ENCODE peak calls at places on chromosomes 4 and X, in nine cellular contexts. Q, L, M, Z, O, H, K, V and X are unnamed samples.
A peak's percentile ranks its signal among the peaks of the same experiment; 100 is the strongest.

GRCh38 chr4:72896515-72896914 is 173.0 kb downstream of the COX18 start:
- DNase-seq in Z (peak; percentile 85), V (peak; percentile 52), M (no peak), O (no peak), Q (peak; percentile 73), K (no peak), H (no peak), L (peak; percentile 78), X (peak; percentile 56)

GRCh38 chr4:67167849-67168248 is 377.5 kb downstream of the CENPC start:
- DNase-seq in Z (no peak), Q (no peak), M (no peak), K (no peak), H (no peak), V (no peak), L (no peak), O (no peak), X (no peak)

GRCh38 chr4:33316578-33316977 is 2596.4 kb downstream of the PCDH7 start:
- DNase-seq in V (no peak), H (no peak), K (no peak), Q (no peak), Z (no peak), L (no peak), O (no peak), M (no peak), X (peak; percentile 8)

GRCh38 chr4:67871867-67872266 is 11.9 kb downstream of the TMPRSS11D start:
- DNase-seq in V (peak; percentile 7), M (no peak), Z (peak; percentile 20), Q (peak; percentile 64), H (no peak), K (peak; percentile 66), O (no peak), L (peak; percentile 61), X (peak; percentile 80)

GRCh38 chrX:147803948-147804347 is 107.8 kb upstream of the FMR1 start:
- DNase-seq in K (peak; percentile 38), Z (no peak), Q (peak; percentile 1), H (no peak), V (no peak), O (no peak), M (no peak), L (no peak), X (peak; percentile 21)

GRCh38 chr4:74374561-74375327 is 9.8 kb downstream of the EREG start:
- DNase-seq in Z (peak; percentile 80), L (peak; percentile 75), K (peak; percentile 85), O (no peak), Q (peak; percentile 65), M (no peak), H (peak; percentile 73), V (peak; percentile 65), X (peak; percentile 100)

GRCh38 chrX:10986616-10987015 is 124.5 kb upstream of the HCCS start:
- DNase-seq in K (no peak), L (no peak), H (no peak), V (no peak), Q (no peak), Z (no peak), M (no peak), O (no peak), X (no peak)

GRCh38 chr4:146379744-146380143 is 142.0 kb downstream of the SLC10A7 start:
- DNase-seq in L (peak; percentile 31), M (no peak), O (no peak), Z (no peak), K (no peak), V (no peak), H (no peak), Q (peak; percentile 13), X (peak; percentile 47)

GRCh38 chr4:136441629-136442282 is 1090.5 kb downstream of the PCDH18 start:
- DNase-seq in O (no peak), M (no peak), V (no peak), Z (no peak), K (no peak), L (no peak), Q (no peak), H (no peak), X (no peak)

GRCh38 chr4:11608992-11609391 is 180.3 kb upstream of the HS3ST1 start:
- DNase-seq in M (no peak), H (no peak), V (no peak), L (no peak), Z (no peak), K (no peak), Q (no peak), O (no peak), X (no peak)

GRCh38 chrX:23828894-23829293 is 45.9 kb downstream of the SAT1 start:
- DNase-seq in Z (no peak), V (no peak), L (peak; percentile 11), M (no peak), H (no peak), O (no peak), K (no peak), Q (no peak), X (no peak)

GRCh38 chrX:23832750-23833149 is 49.8 kb downstream of the SAT1 start:
- DNase-seq in K (no peak), L (no peak), O (no peak), V (no peak), H (no peak), Q (no peak), M (no peak), Z (no peak), X (no peak)
- H3K4me3 ChIP-seq in K (no peak overlapping the region), L (no peak overlapping the region), O (no peak overlapping the region), V (no peak overlapping the region), H (no peak overlapping the region), Q (no peak overlapping the region), M (no peak overlapping the region), Z (no peak overlapping the region), X (no peak overlapping the region)

GRCh38 chr4:21507439-21507838 is 441.1 kb downstream of the KCNIP4 start:
- DNase-seq in L (no peak), V (no peak), H (no peak), Z (peak; percentile 1), M (no peak), Q (peak; percentile 41), O (no peak), K (peak; percentile 32), X (peak; percentile 22)
- TF ChIP-seq CTCF in L (no peak), V (peak; percentile 36), H (no peak), Z (peak; percentile 35), M (no peak), Q (peak; percentile 47), O (no peak), K (peak; percentile 25), X (peak; percentile 30)

GRCh38 chr4:40196724-40197281 is at the start of gene RHOH:
- DNase-seq in O (no peak), Q (no peak), H (peak; percentile 91), L (no peak), Z (no peak), V (no peak), K (peak; percentile 75), M (peak; percentile 71), X (no peak)
- H3K4me3 ChIP-seq in O (no peak within 1 kb of the TSS), Q (no peak within 1 kb of the TSS), H (peak within 1 kb of the TSS; percentile 49), L (no peak within 1 kb of the TSS), Z (no peak within 1 kb of the TSS), V (no peak within 1 kb of the TSS), K (peak within 1 kb of the TSS; percentile 61), M (peak within 1 kb of the TSS; percentile 32), X (no peak within 1 kb of the TSS)

GRCh38 chrX:34918091-34918736 is 24.4 kb upstream of the FAM47B start:
- DNase-seq in Q (peak; percentile 54), O (no peak), M (no peak), Z (no peak), H (no peak), K (no peak), V (peak; percentile 14), L (peak; percentile 66), X (peak; percentile 74)

GRCh38 chrX:34915463-34916225 is 27.0 kb upstream of the FAM47B start:
- DNase-seq in H (no peak), K (no peak), O (no peak), L (no peak), V (no peak), Z (no peak), Q (no peak), M (no peak), X (peak; percentile 74)

GRCh38 chrX:34917146-34917545 is 25.4 kb upstream of the FAM47B start:
- DNase-seq in L (peak; percentile 7), O (no peak), V (no peak), M (no peak), K (no peak), Z (no peak), H (no peak), Q (no peak), X (no peak)

DNA sequence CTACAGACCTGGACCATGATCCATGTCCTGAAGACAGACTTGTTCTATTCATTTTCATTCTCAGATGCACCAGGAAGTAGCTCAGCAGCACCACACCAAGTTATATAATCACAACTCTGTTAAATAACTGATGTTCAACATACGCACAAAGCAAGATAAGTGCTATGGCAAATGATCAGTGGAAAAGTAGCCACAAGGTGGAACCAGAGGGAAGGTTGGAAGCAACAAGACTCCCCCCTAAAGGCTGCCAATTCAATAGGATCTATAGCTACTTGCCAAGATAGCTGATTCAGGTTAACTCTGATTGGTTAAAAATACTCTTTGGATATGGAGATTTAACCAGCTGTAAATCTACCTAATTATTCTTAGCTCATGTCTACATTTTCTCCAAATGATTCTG is 23.7 kb upstream of the FAM47B start:
- DNase-seq in K (peak; percentile 25), V (peak; percentile 9), M (no peak), Z (peak; percentile 27), H (no peak), L (peak; percentile 75), O (no peak), Q (peak; percentile 67), X (peak; percentile 44)
- TF ChIP-seq CTCF in K (peak; percentile 20), V (peak; percentile 65), M (no peak), Z (peak; percentile 56), H (no peak), L (peak; percentile 53), O (peak; percentile 50), Q (peak; percentile 51), X (peak; percentile 40)

GRCh38 chr4:182874158-182874855 is 42.9 kb downstream of the DCTD start:
- DNase-seq in O (no peak), M (no peak), Q (no peak), V (no peak), K (no peak), Z (no peak), H (no peak), L (no peak), X (no peak)
- H3K4me3 ChIP-seq in O (no peak overlapping the region), M (no peak overlapping the region), Q (no peak overlapping the region), V (no peak overlapping the region), K (no peak overlapping the region), Z (no peak overlapping the region), H (no peak overlapping the region), L (no peak overlapping the region), X (no peak overlapping the region)

GRCh38 chr4:162457071-162457865 is 293.5 kb upstream of the FSTL5 start:
- DNase-seq in K (no peak), V (no peak), L (no peak), H (no peak), M (no peak), Q (no peak), Z (no peak), O (no peak), X (peak; percentile 90)
- TF ChIP-seq CTCF in K (no peak), V (no peak), L (no peak), H (no peak), M (no peak), Q (no peak), Z (no peak), O (peak; percentile 18), X (no peak)

GRCh38 chrX:48003758-48004457 is at the start of gene ZNF182:
- DNase-seq in Z (peak; percentile 28), K (peak; percentile 94), H (peak; percentile 97), M (no peak), V (peak; percentile 56), O (peak; percentile 96), L (peak; percentile 83), Q (peak; percentile 85), X (peak; percentile 79)
- H3K4me3 ChIP-seq in Z (peak within 1 kb of the TSS; percentile 73), K (peak within 1 kb of the TSS; percentile 69), H (peak within 1 kb of the TSS; percentile 38), M (peak within 1 kb of the TSS; percentile 55), V (peak within 1 kb of the TSS; percentile 78), O (peak within 1 kb of the TSS; percentile 70), L (peak within 1 kb of the TSS; percentile 91), Q (peak within 1 kb of the TSS; percentile 69), X (peak within 1 kb of the TSS; percentile 71)